ENCODE peak calls at places on chromosomes 1 and 21, in four cellular contexts. M, L, A and E are unnamed samples. For H3K4me1, the result is how much of the 10 kb centered on the place peaks cover.

GRCh38 chr1:156284112-156284511 is at the start of gene TMEM79:
- DNase-seq in M (no peak), L (no peak), A (no peak), E (no peak)

GRCh38 chr1:224732367-224733006 is 116.4 kb downstream of the CNIH3 start:
- DNase-seq in M (peak), L (no peak), A (no peak), E (no peak)

GRCh38 chr1:111290104-111290503 is 547 bp upstream of the CHIA start:
- DNase-seq in M (no peak), L (no peak), A (no peak), E (no peak)

GRCh38 chr1:185016880-185017279 is 28.5 kb upstream of the RNF2 start:
- DNase-seq in M (no peak), L (no peak), A (no peak), E (no peak)

GRCh38 chr21:42515708-42516502 is 2.3 kb downstream of the SLC37A1 start:
- DNase-seq in M (no peak), L (peak), A (no peak), E (peak)

GRCh38 chr1:227785812-227786608 is 29.5 kb upstream of the PRSS38 start:
- DNase-seq in M (peak), L (no peak), A (no peak), E (no peak)

GRCh38 chr1:223141021-223141420 is 2.0 kb downstream of the TLR5 start:
- DNase-seq in M (no peak), L (no peak), A (no peak), E (peak)

GRCh38 chr1:196400478-196401453 is 207.5 kb downstream of the KCNT2 start:
- DNase-seq in M (no peak), L (no peak), A (no peak), E (peak)

GRCh38 chr1:54989473-54989872 is 9.0 kb downstream of the TMEM61 start:
- DNase-seq in M (peak), L (no peak), A (no peak), E (peak)

GRCh38 chr1:162690672-162691434 is 58.6 kb downstream of the DDR2 start:
- DNase-seq in M (no peak), L (peak), A (peak), E (no peak)

GRCh38 chr1:116529681-116530080 is 41.1 kb downstream of the CD58 start:
- DNase-seq in M (no peak), L (no peak), A (no peak), E (no peak)

GRCh38 chr1:10280442-10281350 is 70.3 kb downstream of the KIF1B start:
- DNase-seq in M (no peak), L (no peak), A (no peak), E (no peak)

GRCh38 chr1:156319664-156320063 is 18.4 kb downstream of the CCT3 start:
- DNase-seq in M (no peak), L (peak), A (no peak), E (peak)

GRCh38 chr1:84020151-84020550 is 21.2 kb upstream of the TTLL7 start:
- DNase-seq in M (no peak), L (peak), A (no peak), E (no peak)

GRCh38 chr21:42112857-42113256 is 41.7 kb downstream of the UMODL1 start:
- DNase-seq in M (no peak), L (peak), A (no peak), E (no peak)

GRCh38 chr1:235500971-235501540 is 3.2 kb downstream of the B3GALNT2 start:
- DNase-seq in M (no peak), L (no peak), A (no peak), E (peak)

GRCh38 chr1:29471487-29472313 is 235.4 kb downstream of the PTPRU start:
- DNase-seq in M (peak), L (no peak), A (no peak), E (no peak)

GRCh38 chr1:168468042-168468809 is 75.6 kb downstream of the XCL2 start:
- DNase-seq in M (no peak), L (no peak), A (no peak), E (no peak)

GRCh38 chr1:187313115-187313514 is 484.4 kb downstream of the PLA2G4A start:
- DNase-seq in M (no peak), L (no peak), A (no peak), E (no peak)

GRCh38 chr1:209086486-209087192 is 496.9 kb upstream of the CAMK1G start:
- DNase-seq in M (no peak), L (no peak), A (no peak), E (no peak)

GRCh38 chr21:39061766-39062165 is 121.5 kb downstream of the PSMG1 start:
- DNase-seq in M (no peak), L (no peak), A (no peak), E (no peak)

GRCh38 chr1:183908095-183908494 is 103.2 kb downstream of the RGL1 start:
- DNase-seq in M (no peak), L (no peak), A (no peak), E (no peak)

GRCh38 chr1:5484451-5485165 is 507.6 kb downstream of the NPHP4 start:
- DNase-seq in M (no peak), L (no peak), A (no peak), E (no peak)

GRCh38 chr21:45515241-45516061 is 26.8 kb downstream of the SLC19A1 start:
- DNase-seq in M (no peak), L (no peak), A (no peak), E (no peak)

GRCh38 chr1:42379794-42380616 is 587 bp upstream of the RIMKLA start:
- DNase-seq in M (no peak), L (peak), A (no peak), E (no peak)

GRCh38 chr1:28248273-28249012 is 10.9 kb upstream of the SESN2 start:
- DNase-seq in M (peak), L (peak), A (peak), E (peak)

GRCh38 chr1:109895720-109896504 is 14.7 kb upstream of the CSF1 start:
- DNase-seq in M (no peak), L (no peak), A (no peak), E (no peak)

GRCh38 chr1:115332813-115333608 is 5.0 kb downstream of the NGF start:
- DNase-seq in M (no peak), L (no peak), A (no peak), E (no peak)

GRCh38 chr21:44959376-44960091 is 19.7 kb downstream of the SLX9 start:
- DNase-seq in M (no peak), L (no peak), A (no peak), E (no peak)

GRCh38 chr1:17403081-17403480 is 31.1 kb downstream of the PADI6 start:
- DNase-seq in M (no peak), L (no peak), A (no peak), E (no peak)

GRCh38 chr1:7046891-7047290 is 261.6 kb downstream of the CAMTA1 start:
- DNase-seq in M (no peak), L (no peak), A (no peak), E (no peak)

GRCh38 chr21:38619865-38620513 is 121.7 kb upstream of the ERG start:
- DNase-seq in M (no peak), L (no peak), A (peak), E (no peak)

GRCh38 chr1:112954059-112954458 is 1.9 kb downstream of the SLC16A1 start:
- DNase-seq in M (no peak), L (no peak), A (no peak), E (peak)

GRCh38 chr1:94017155-94017829 is 103.7 kb downstream of the ABCA4 start:
- DNase-seq in M (no peak), L (no peak), A (no peak), E (no peak)

GRCh38 chr1:162187676-162188075 is 118.2 kb downstream of the NOS1AP start:
- DNase-seq in M (no peak), L (no peak), A (no peak), E (no peak)

GRCh38 chr1:8667869-8668595 is 149.4 kb downstream of the RERE start:
- DNase-seq in M (no peak), L (peak), A (no peak), E (no peak)

GRCh38 chr1:8670371-8670818 is 147.0 kb downstream of the RERE start:
- DNase-seq in M (no peak), L (peak), A (no peak), E (no peak)

GRCh38 chr1:8671313-8671917 is 146.0 kb downstream of the RERE start:
- DNase-seq in M (no peak), L (peak), A (no peak), E (peak)

GRCh38 chr1:8666394-8667167 is 150.9 kb downstream of the RERE start:
- DNase-seq in M (no peak), L (no peak), A (no peak), E (no peak)

GRCh38 chr1:8669608-8670335 is 147.7 kb downstream of the RERE start:
- DNase-seq in M (no peak), L (no peak), A (no peak), E (no peak)
- H3K4me1 ChIP-seq in M (under half), L (half or more), A (under half), E (under half)

GRCh38 chr1:32872189-32872898 is 1.6 kb upstream of the FNDC5 start:
- DNase-seq in M (peak), L (peak), A (no peak), E (peak)
- H3K4me1 ChIP-seq in M (under half), L (under half), A (under half), E (under half)

DNA sequence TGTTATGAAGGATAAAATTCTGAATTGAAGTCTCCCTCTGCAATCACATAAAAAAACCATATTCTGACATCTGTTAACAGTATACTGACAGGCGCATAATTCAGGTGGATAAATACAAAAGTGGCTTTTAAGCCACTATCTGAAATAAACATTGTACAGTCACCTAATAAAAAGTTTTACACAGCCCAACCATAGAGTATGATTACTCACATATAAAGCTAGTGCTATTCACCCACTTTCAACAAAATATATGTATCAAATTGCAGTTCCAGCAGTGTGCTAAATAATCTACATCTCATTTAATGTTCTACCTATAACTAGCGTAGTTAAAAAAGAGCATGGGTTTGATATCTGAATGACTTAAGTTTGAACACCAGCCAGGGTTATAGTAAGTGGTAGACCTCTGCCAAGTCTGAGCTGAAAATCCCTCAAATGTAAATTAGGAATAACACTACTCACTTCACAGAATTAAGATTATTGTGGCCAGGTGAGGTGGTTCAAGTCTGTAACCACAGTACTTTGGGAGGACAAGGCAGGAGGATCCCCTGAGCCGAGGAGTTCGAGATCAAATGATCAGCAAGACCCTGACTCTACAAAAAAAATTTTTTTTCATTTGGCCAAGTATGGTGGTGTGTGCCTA is 3.9 kb downstream of the EGLN1 start:
- DNase-seq in M (no peak), L (no peak), A (no peak), E (no peak)
- H3K4me1 ChIP-seq in M (under half), L (half or more), A (half or more), E (under half)

GRCh38 chr21:15749868-15750174 is 20.0 kb downstream of the USP25 start:
- DNase-seq in M (no peak), L (no peak), A (no peak), E (no peak)

GRCh38 chr21:15749045-15749867 is 19.5 kb downstream of the USP25 start:
- DNase-seq in M (no peak), L (no peak), A (no peak), E (peak)

GRCh38 chr21:15752763-15753407 is 23.1 kb downstream of the USP25 start:
- DNase-seq in M (no peak), L (no peak), A (no peak), E (no peak)

GRCh38 chr21:15751561-15751960 is 21.8 kb downstream of the USP25 start:
- DNase-seq in M (no peak), L (no peak), A (no peak), E (no peak)

DNA sequence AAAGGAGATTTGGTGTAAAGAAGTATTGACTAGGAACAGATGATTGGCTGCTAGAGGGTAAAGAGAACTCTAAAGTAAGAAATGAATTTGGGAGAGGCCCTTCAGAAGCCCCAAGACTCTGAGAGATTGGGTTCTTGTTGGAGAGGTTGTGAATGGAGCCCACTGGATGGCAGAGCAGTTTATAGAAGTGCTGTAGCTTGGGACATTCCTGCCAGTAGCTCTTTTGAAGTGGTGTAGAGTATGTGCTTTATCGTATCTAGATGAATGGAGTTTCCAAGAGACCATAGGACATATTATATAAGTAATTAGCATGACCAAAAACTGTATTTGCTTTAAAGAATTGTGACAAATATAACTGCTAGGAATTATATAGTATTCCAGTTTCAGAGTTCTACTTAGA is 21.3 kb downstream of the USP25 start:
- DNase-seq in M (no peak), L (no peak), A (no peak), E (no peak)
- H3K4me1 ChIP-seq in M (half or more), L (under half), A (under half), E (under half)

DNA sequence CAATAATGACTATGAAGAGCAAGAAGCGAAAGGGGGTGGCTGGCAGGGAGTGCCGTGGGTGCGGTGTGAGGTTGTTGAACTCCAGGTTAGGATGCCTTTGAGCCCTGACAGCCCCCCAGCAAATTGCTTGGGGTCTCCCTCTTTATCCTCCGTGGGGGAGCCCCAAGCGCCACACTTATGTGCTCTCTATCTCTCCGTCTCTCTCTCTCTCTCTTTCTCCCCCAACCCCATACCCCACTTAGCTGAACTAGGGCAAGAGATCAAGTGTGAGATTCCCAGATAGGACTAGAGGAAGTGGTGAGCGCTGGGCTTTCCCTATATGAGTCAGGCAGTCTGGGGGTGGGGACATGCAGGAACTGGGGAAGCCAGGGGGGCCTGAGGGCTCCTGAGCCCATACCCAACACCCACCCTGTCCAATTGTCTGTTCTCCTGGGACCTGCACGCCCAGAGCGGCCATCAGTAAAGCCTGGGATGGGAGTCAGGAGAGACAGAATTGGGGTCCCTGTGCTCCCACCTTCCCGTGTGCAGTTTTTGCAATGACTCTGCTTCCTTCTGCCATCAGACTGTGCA is 7.8 kb downstream of the EFHD2 start:
- DNase-seq in M (peak), L (no peak), A (no peak), E (peak)
- H3K4me1 ChIP-seq in M (half or more), L (under half), A (under half), E (under half)

GRCh38 chr1:241485554-241485992 is 34.0 kb downstream of the FH start:
- DNase-seq in M (no peak), L (no peak), A (no peak), E (peak)

GRCh38 chr1:241488739-241489138 is 30.8 kb downstream of the FH start:
- DNase-seq in M (no peak), L (no peak), A (no peak), E (no peak)

GRCh38 chr1:241482761-241483250 is 36.7 kb downstream of the FH start:
- DNase-seq in M (no peak), L (no peak), A (no peak), E (no peak)

GRCh38 chr1:241479294-241479693 is 40.3 kb downstream of the FH start:
- DNase-seq in M (no peak), L (no peak), A (no peak), E (no peak)

GRCh38 chr1:241485145-241485544 is 34.4 kb downstream of the FH start:
- DNase-seq in M (no peak), L (no peak), A (no peak), E (no peak)
- H3K4me1 ChIP-seq in M (under half), L (under half), A (under half), E (under half)

DNA sequence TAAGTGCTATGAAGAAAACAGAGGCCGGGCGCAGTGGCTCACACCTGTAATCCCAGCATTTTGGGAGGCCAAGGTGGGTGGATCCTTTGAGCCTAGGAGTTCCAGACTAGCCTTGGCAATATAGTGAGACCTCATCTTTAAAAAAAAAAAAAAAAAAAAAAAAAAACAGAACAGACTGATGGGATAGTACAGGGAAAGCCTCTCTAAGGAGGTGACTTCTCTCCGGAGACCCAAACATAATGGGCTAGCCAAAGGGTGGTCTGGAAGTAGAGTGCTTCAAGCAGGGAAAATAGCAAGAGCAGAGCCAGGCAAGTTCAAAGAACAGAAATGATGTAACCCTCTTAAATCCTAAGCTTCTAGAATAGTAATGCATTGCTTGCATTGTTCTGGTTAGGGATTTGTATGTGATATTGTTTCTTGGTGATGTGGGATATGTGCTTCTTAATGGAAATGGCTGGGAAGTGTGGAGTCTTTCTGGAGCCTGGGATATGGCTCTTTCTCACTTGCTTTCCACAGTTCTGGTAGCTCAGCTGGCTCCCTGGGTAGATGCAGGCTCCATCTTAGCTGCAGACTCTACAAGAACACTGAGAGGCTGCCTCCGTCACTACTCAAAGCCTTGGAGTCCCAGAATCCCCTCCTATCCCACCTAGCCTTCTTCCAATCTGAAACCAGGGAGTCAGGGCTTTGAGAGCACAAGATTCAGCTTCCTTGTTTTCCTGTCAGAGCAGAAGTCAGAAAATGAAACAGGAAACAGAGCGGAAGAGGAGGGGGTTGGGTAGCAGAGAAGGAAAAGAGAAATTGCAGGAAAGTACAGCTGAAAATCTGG is 1.9 kb upstream of the PIGV start:
- DNase-seq in M (no peak), L (no peak), A (no peak), E (peak)
- H3K4me1 ChIP-seq in M (half or more), L (under half), A (under half), E (under half)

DNA sequence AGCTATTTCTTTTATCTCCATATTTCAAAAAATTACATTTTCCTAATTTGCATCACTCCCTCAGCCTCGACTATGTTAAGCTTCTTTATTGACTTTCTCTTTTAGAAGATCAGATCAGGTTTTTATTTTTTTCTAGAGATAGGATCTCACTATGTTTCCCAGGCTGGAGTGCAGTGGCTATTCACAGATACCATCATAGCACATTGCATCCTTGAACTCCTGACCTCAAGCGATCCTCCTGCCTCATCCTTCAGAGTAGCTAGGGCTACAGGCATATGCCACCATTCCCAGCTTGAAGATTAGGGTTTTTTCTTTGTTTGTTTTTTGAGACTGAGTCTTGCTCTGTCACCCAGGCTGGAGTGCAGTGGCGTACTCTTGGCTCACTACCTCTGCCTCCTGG is 20.1 kb downstream of the UCK2 start:
- DNase-seq in M (no peak), L (no peak), A (no peak), E (no peak)
- H3K4me1 ChIP-seq in M (under half), L (under half), A (under half), E (under half)